ENCODE peak calls at places on chromosomes 4 and X, in five cellular contexts. V is IMR-90, M is trophoblast cell, F is H9, G is neuronal stem cell. S is an unnamed sample.

GRCh38 chr4:39763714-39764572 is 66.0 kb downstream of the UBE2K start:
- DNase-seq in V (no peak), M (no peak), F (no peak), G (no peak), S (no peak)

GRCh38 chrX:14235004-14235403 is 205.3 kb upstream of the GEMIN8 start:
- DNase-seq in V (no peak), M (no peak), F (no peak), G (no peak), S (no peak)

GRCh38 chr4:74365761-74366160 is 816 bp downstream of the EREG start:
- DNase-seq in V (no peak), M (no peak), F (peak; percentile 50), G (peak; percentile 6), S (peak; percentile 28)

GRCh38 chrX:110588164-110588563 is 207.5 kb downstream of the CHRDL1 start:
- DNase-seq in V (no peak), M (no peak), F (no peak), G (no peak), S (no peak)

GRCh38 chr4:107760281-107760947 is 40.4 kb upstream of the PAPSS1 start:
- DNase-seq in V (peak; percentile 5), M (peak; percentile 35), F (no peak), G (no peak), S (no peak)

GRCh38 chrX:118872102-118872566 is 48.5 kb downstream of the ZCCHC12 start:
- DNase-seq in V (no peak), M (no peak), F (no peak), G (no peak), S (no peak)

GRCh38 chr4:15197005-15197404 is 194.7 kb downstream of the CPEB2 start:
- DNase-seq in V (peak; percentile 28), M (no peak), F (peak; percentile 53), G (peak; percentile 3), S (peak; percentile 50)

GRCh38 chrX:38080808-38081207 is 74.5 kb downstream of the SYTL5 start:
- DNase-seq in V (peak; percentile 2), M (no peak), F (no peak), G (no peak), S (no peak)

GRCh38 chrX:11890843-11891514 is 132.9 kb downstream of the MSL3 start:
- DNase-seq in V (no peak), M (no peak), F (no peak), G (no peak), S (no peak)

GRCh38 chr4:44632733-44633132 is 18.7 kb downstream of the YIPF7 start:
- DNase-seq in V (no peak), M (no peak), F (no peak), G (no peak), S (no peak)

GRCh38 chr4:76670631-76671030 is 227.3 kb downstream of the SOWAHB start:
- DNase-seq in V (no peak), M (no peak), F (no peak), G (no peak), S (no peak)

GRCh38 chr4:100086766-100087431 is 103.4 kb downstream of the DDIT4L start:
- DNase-seq in V (no peak), M (peak; percentile 61), F (peak; percentile 45), G (no peak), S (no peak)

GRCh38 chrX:68084765-68085164 is 348.5 kb downstream of the OPHN1 start:
- DNase-seq in V (peak; percentile 55), M (no peak), F (no peak), G (no peak), S (no peak)

GRCh38 chrX:120653000-120653399 is 23.1 kb upstream of the C1GALT1C1 start:
- DNase-seq in V (no peak), M (no peak), F (no peak), G (no peak), S (no peak)

GRCh38 chrX:10239611-10240064 is 82.9 kb downstream of the CLCN4 start:
- DNase-seq in V (peak; percentile 77), M (no peak), F (no peak), G (no peak), S (peak; percentile 44)

GRCh38 chrX:115030635-115031034 is 13.2 kb upstream of the IL13RA2 start:
- DNase-seq in V (no peak), M (no peak), F (no peak), G (no peak), S (no peak)
- H2AFZ ChIP-seq in V (no peak overlapping the region), M (no peak overlapping the region), F (no peak overlapping the region), G (no peak overlapping the region), S (no peak overlapping the region)

GRCh38 chr4:156976147-156976546 is 4.5 kb upstream of the PDGFC start:
- DNase-seq in V (peak; percentile 87), M (no peak), F (no peak), G (no peak), S (peak; percentile 85)

GRCh38 chr4:156977435-156978160 is 6.0 kb upstream of the PDGFC start:
- DNase-seq in V (peak; percentile 97), M (peak; percentile 90), F (no peak), G (no peak), S (peak; percentile 79)

GRCh38 chr4:156983366-156983765 is 11.8 kb upstream of the PDGFC start:
- DNase-seq in V (peak; percentile 56), M (no peak), F (no peak), G (no peak), S (no peak)

GRCh38 chr4:156981262-156981661 is 9.7 kb upstream of the PDGFC start:
- DNase-seq in V (no peak), M (no peak), F (no peak), G (no peak), S (no peak)
- H4K8ac ChIP-seq in V (no peak overlapping the region), M (no peak overlapping the region), F (no peak overlapping the region), G (no peak overlapping the region), S (no peak overlapping the region)

GRCh38 chrX:101390664-101391525 is at the start of gene RPL36A:
- DNase-seq in V (peak; percentile 89), M (peak; percentile 85), F (peak; percentile 91), G (peak; percentile 70), S (peak; percentile 92)
- H3K18ac ChIP-seq in V (peak within 1 kb of the TSS; percentile 39), M (peak within 1 kb of the TSS; percentile 88), F (peak within 1 kb of the TSS; percentile 77), G (peak within 1 kb of the TSS; percentile 80), S (peak within 1 kb of the TSS; percentile 83)

GRCh38 chrX:134990475-134991473 is at the start of gene SMIM10:
- DNase-seq in V (peak; percentile 79), M (peak; percentile 74), F (peak; percentile 45), G (no peak), S (peak; percentile 83)
- H2AFZ ChIP-seq in V (peak within 1 kb of the TSS; percentile 69), M (no peak within 1 kb of the TSS), F (no peak within 1 kb of the TSS), G (peak within 1 kb of the TSS; percentile 53), S (no peak within 1 kb of the TSS)

GRCh38 chr4:17066972-17067371 is 168.5 kb upstream of the LDB2 start:
- DNase-seq in V (peak; percentile 94), M (peak; percentile 12), F (no peak), G (no peak), S (peak; percentile 77)
- H4K8ac ChIP-seq in V (peak overlapping the region; percentile 74), M (no peak overlapping the region), F (no peak overlapping the region), G (no peak overlapping the region), S (no peak overlapping the region)

GRCh38 chrX:16462912-16463311 is 187.0 kb upstream of the S100G start:
- DNase-seq in V (peak; percentile 94), M (no peak), F (no peak), G (no peak), S (peak; percentile 21)
- H3K18ac ChIP-seq in V (peak overlapping the region; percentile 58), M (no peak overlapping the region), F (no peak overlapping the region), G (no peak overlapping the region), S (no peak overlapping the region)

DNA sequence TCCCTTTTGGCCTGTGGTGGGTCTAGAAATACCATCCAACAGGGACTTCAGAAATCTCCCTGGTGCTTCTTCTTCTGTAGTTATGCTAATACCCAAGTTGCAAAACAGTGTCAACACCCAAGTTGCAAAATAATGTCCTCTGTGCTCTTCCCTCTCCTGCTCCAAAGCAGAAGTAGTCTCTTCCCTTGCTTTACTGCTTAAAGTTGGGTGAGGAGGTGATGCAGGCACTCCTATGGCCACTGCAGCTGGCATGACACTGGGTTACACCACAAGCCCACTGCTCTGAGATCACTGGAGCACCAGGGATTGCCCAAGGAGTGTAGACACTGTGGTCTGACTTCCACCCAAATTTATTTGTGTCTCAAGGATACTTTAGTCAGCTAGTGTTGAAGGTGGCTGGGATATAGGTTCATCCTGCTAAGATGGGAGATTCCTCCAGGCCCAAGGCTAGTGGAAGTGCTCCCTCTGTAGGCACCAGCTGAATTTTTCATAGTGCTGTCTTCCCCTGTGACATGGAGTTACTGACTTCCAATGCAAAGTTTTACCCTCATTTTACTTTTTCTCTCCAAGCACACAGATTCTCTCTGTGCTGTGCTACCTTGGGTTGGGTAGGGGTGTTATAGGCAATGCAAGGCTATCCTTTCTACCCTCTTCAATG is 196.2 kb upstream of the TENT5D start:
- DNase-seq in V (no peak), M (no peak), F (no peak), G (no peak), S (no peak)
- H2AFZ ChIP-seq in V (no peak overlapping the region), M (no peak overlapping the region), F (no peak overlapping the region), G (no peak overlapping the region), S (no peak overlapping the region)

S was measured in mesenchymal stem cell.